ENCODE peak calls at places on chromosomes 5 and 9, in four cellular contexts. A, T, Y and G are unnamed samples.
A peak's percentile ranks its signal among the peaks of the same experiment; 100 is the strongest.

GRCh38 chr9:134375430-134376385 is 49.5 kb downstream of the RXRA start:
- DNase-seq in A (no peak), Y (peak; percentile 75), T (peak; percentile 96), G (peak; percentile 22)

GRCh38 chr9:95458666-95459065 is 58.1 kb downstream of the PTCH1 start:
- DNase-seq in A (no peak), Y (no peak), T (no peak), G (no peak)

GRCh38 chr9:91833096-91833877 is 116.7 kb downstream of the ROR2 start:
- DNase-seq in T (no peak), A (no peak), Y (no peak), G (no peak)

GRCh38 chr9:109143881-109144562 is 23.0 kb downstream of the FRRS1L start:
- DNase-seq in A (no peak), T (no peak), Y (peak; percentile 47), G (peak; percentile 50)

GRCh38 chr9:135155396-135155795 is 67.9 kb downstream of the OLFM1 start:
- DNase-seq in Y (no peak), A (no peak), T (no peak), G (no peak)

GRCh38 chr5:17219006-17219422 is 1.6 kb downstream of the BASP1 start:
- DNase-seq in A (no peak), Y (no peak), T (no peak), G (no peak)

GRCh38 chr5:43150075-43150474 is 29.4 kb downstream of the ZNF131 start:
- DNase-seq in A (no peak), T (no peak), Y (no peak), G (no peak)

GRCh38 chr5:154646841-154647759 is 108.1 kb upstream of the LARP1 start:
- DNase-seq in T (peak; percentile 73), Y (peak; percentile 51), A (peak; percentile 77), G (peak; percentile 24)

GRCh38 chr9:89659473-89660256 is 54.9 kb downstream of the GADD45G start:
- DNase-seq in Y (no peak), T (no peak), A (no peak), G (no peak)

GRCh38 chr9:37650873-37651768 is at the start of gene FRMPD1:
- DNase-seq in A (peak; percentile 78), T (peak; percentile 42), Y (peak; percentile 36), G (peak; percentile 22)

GRCh38 chr9:109735796-109736195 is 44.2 kb upstream of the PALM2AKAP2 start:
- DNase-seq in A (no peak), Y (no peak), T (no peak), G (no peak)

GRCh38 chr9:37801287-37801850 is 772 bp downstream of the DCAF10 start:
- DNase-seq in Y (peak; percentile 21), T (no peak), A (peak; percentile 69), G (peak; percentile 15)

GRCh38 chr9:33820231-33820745 is 3.3 kb downstream of the UBE2R2 start:
- DNase-seq in Y (peak; percentile 11), A (no peak), T (no peak), G (no peak)

GRCh38 chr5:107875834-107876233 is 205.1 kb upstream of the EFNA5 start:
- DNase-seq in Y (peak; percentile 33), A (no peak), T (no peak), G (peak; percentile 38)

GRCh38 chr9:77966718-77967117 is 64.9 kb downstream of the GNAQ start:
- DNase-seq in Y (no peak), T (no peak), A (no peak), G (no peak)

GRCh38 chr9:89946741-89947140 is 341.9 kb downstream of the GADD45G start:
- DNase-seq in Y (no peak), T (no peak), A (no peak), G (no peak)

GRCh38 chr5:158911693-158912363 is 187.9 kb downstream of the EBF1 start:
- DNase-seq in Y (no peak), A (no peak), T (no peak), G (peak; percentile 25)

GRCh38 chr5:97127727-97128126 is 14.7 kb downstream of the LIX1 start:
- DNase-seq in Y (no peak), A (no peak), T (no peak), G (no peak)

GRCh38 chr9:92223758-92224157 is 69.7 kb downstream of the IARS1 start:
- DNase-seq in T (no peak), Y (no peak), A (no peak), G (no peak)

GRCh38 chr5:39167141-39167972 is 52.0 kb downstream of the FYB1 start:
- DNase-seq in A (no peak), T (no peak), Y (peak; percentile 22), G (peak; percentile 7)

GRCh38 chr5:90096415-90097081 is 313.0 kb downstream of the CETN3 start:
- DNase-seq in T (no peak), Y (peak; percentile 79), A (no peak), G (peak; percentile 69)

GRCh38 chr5:14156611-14157493 is 13.7 kb downstream of the TRIO start:
- DNase-seq in T (no peak), Y (peak; percentile 98), A (no peak), G (peak; percentile 99)

GRCh38 chr9:99577351-99577750 is 244.3 kb upstream of the NR4A3 start:
- DNase-seq in A (no peak), T (no peak), Y (no peak), G (no peak)

GRCh38 chr9:83313771-83314170 is 224.4 kb downstream of the FRMD3 start:
- DNase-seq in A (no peak), Y (no peak), T (no peak), G (no peak)

DNA sequence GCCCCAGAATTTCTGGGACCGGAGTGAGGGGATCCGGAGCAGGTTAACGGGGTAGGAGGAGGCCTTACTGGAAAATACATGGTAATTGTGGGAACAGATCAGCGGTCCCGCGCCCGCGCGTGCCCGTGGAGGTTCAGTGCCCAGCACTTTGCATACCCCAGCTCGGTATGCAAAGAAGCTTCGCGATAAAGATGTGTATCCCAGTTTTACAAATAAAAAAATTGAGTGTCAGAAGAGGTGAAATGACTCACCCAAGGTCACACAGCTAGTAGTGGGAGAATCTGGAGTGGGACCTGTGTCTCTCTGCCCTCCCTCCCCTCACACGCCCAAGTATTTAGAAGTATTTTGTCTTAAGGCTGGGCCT is 965 bp downstream of the NEURL1B start:
- DNase-seq in A (no peak), T (no peak), Y (peak; percentile 11), G (peak; percentile 15)
- TF ChIP-seq CTCF in A (no peak), T (no peak), Y (no peak), G (no peak)

GRCh38 chr9:969310-969692 is 7.2 kb upstream of the DMRT3 start:
- DNase-seq in Y (no peak), A (no peak), T (no peak), G (no peak)

GRCh38 chr9:966936-967335 is 9.5 kb upstream of the DMRT3 start:
- DNase-seq in T (no peak), Y (no peak), A (no peak), G (no peak)

GRCh38 chr9:967851-968641 is 8.4 kb upstream of the DMRT3 start:
- DNase-seq in T (no peak), A (no peak), Y (no peak), G (peak; percentile 22)

GRCh38 chr9:965497-965896 is 11.0 kb upstream of the DMRT3 start:
- DNase-seq in T (no peak), A (no peak), Y (no peak), G (no peak)

GRCh38 chr9:967436-967835 is 9.0 kb upstream of the DMRT3 start:
- DNase-seq in T (no peak), A (no peak), Y (no peak), G (no peak)
- H3K4me3 ChIP-seq in T (no peak overlapping the region), A (no peak overlapping the region), Y (no peak overlapping the region), G (no peak overlapping the region)

GRCh38 chr5:155700333-155700732 is 626.6 kb upstream of the SGCD start:
- DNase-seq in T (no peak), Y (no peak), A (no peak), G (no peak)
- TF ChIP-seq CTCF in T (peak; percentile 10), Y (no peak), A (no peak), G (no peak)

GRCh38 chr9:127262621-127263020 is 2.0 kb upstream of the GARNL3 start:
- DNase-seq in T (no peak), Y (no peak), A (no peak), G (no peak)
- H3K4me3 ChIP-seq in T (no peak overlapping the region), Y (no peak overlapping the region), A (no peak overlapping the region), G (no peak overlapping the region)

GRCh38 chr5:171845857-171846785 is 60.5 kb downstream of the SMIM23 start:
- DNase-seq in A (no peak), T (no peak), Y (no peak), G (peak; percentile 59)
- TF ChIP-seq CTCF in A (no peak), T (no peak), Y (peak; percentile 24), G (peak; percentile 19)

GRCh38 chr9:35110327-35110758 is 5.3 kb downstream of the ATOSB start:
- DNase-seq in A (no peak), T (peak; percentile 59), Y (peak; percentile 56), G (peak; percentile 40)
- H3K4me3 ChIP-seq in A (peak overlapping the region; percentile 80), T (peak overlapping the region; percentile 90), Y (peak overlapping the region; percentile 88), G (peak overlapping the region; percentile 79)